ENCODE peak calls at places on chromosomes 4 and X, in eight cellular contexts. Y is IMR-90, W is H1, K is A549, L is WTC11, P is HepG2, D is K562, H is GM12878. O is an unnamed sample.

GRCh38 chrX:48695524-48695875 is 1.0 kb upstream of the SUV39H1 start:
- DNase-seq in Y (peak), W (no peak), K (no peak), L (no peak), P (no peak), D (no peak), H (no peak), O (no peak)

GRCh38 chr4:19577121-19577520 is 674.6 kb upstream of the SLIT2 start:
- DNase-seq in Y (peak), W (no peak), K (no peak), L (no peak), P (no peak), D (no peak), H (no peak), O (no peak)

GRCh38 chr4:118798658-118799057 is 37.3 kb downstream of the SEC24D start:
- DNase-seq in Y (no peak), W (peak), K (no peak), L (peak), P (no peak), D (no peak), H (no peak), O (peak)

GRCh38 chr4:126915999-126916625 is 716.6 kb upstream of the INTU start:
- DNase-seq in Y (no peak), W (no peak), K (no peak), L (no peak), P (no peak), D (no peak), H (no peak), O (no peak)

GRCh38 chr4:159010563-159011260 is 92.2 kb upstream of the RAPGEF2 start:
- DNase-seq in Y (peak), W (no peak), K (peak), L (no peak), P (peak), D (no peak), H (no peak), O (no peak)

GRCh38 chrX:150694738-150695410 is 1.7 kb downstream of the MTMR1 start:
- DNase-seq in Y (no peak), W (no peak), K (no peak), L (no peak), P (no peak), D (peak), H (no peak), O (no peak)

GRCh38 chr4:52103314-52103713 is 52.2 kb downstream of the SPATA18 start:
- DNase-seq in Y (no peak), W (no peak), K (peak), L (no peak), P (no peak), D (no peak), H (no peak), O (peak)

GRCh38 chr4:106092361-106093040 is 197.2 kb downstream of the NPNT start:
- DNase-seq in Y (no peak), W (no peak), K (no peak), L (no peak), P (no peak), D (no peak), H (no peak), O (no peak)

GRCh38 chrX:3788494-3789233 is 75.2 kb upstream of the PRKX start:
- DNase-seq in Y (no peak), W (no peak), K (no peak), L (peak), P (no peak), D (no peak), H (no peak), O (no peak)

GRCh38 chr4:173252024-173252935 is 81.9 kb downstream of the HMGB2 start:
- DNase-seq in Y (peak), W (no peak), K (peak), L (peak), P (peak), D (peak), H (peak), O (no peak)

GRCh38 chr4:143085224-143085623 is 99.5 kb upstream of the USP38 start:
- DNase-seq in Y (peak), W (no peak), K (peak), L (no peak), P (no peak), D (no peak), H (no peak), O (no peak)

GRCh38 chr4:74217365-74217764 is 59.4 kb downstream of the MTHFD2L start:
- DNase-seq in Y (peak), W (no peak), K (no peak), L (no peak), P (no peak), D (no peak), H (no peak), O (no peak)

GRCh38 chrX:9785252-9785943 is 831 bp upstream of the SHROOM2 start:
- DNase-seq in Y (no peak), W (no peak), K (no peak), L (peak), P (no peak), D (no peak), H (no peak), O (peak)

GRCh38 chr4:169099775-169100180 is 89.7 kb upstream of the CBR4 start:
- DNase-seq in Y (peak), W (no peak), K (no peak), L (no peak), P (peak), D (no peak), H (peak), O (no peak)

GRCh38 chr4:176778063-176778462 is 14.7 kb downstream of the VEGFC start:
- DNase-seq in Y (peak), W (no peak), K (peak), L (no peak), P (no peak), D (no peak), H (no peak), O (no peak)

GRCh38 chrX:15785176-15785735 is 5.0 kb upstream of the ZRSR2 start:
- DNase-seq in Y (no peak), W (no peak), K (no peak), L (no peak), P (peak), D (no peak), H (no peak), O (no peak)

GRCh38 chr4:159451006-159451405 is 348.1 kb downstream of the RAPGEF2 start:
- DNase-seq in Y (peak), W (no peak), K (no peak), L (no peak), P (no peak), D (no peak), H (no peak), O (no peak)

GRCh38 chr4:93203708-93204107 is 624.8 kb upstream of the ATOH1 start:
- DNase-seq in Y (peak), W (no peak), K (peak), L (no peak), P (peak), D (no peak), H (no peak), O (no peak)

GRCh38 chr4:70637239-70637920 is 8.8 kb downstream of the ENAM start:
- DNase-seq in Y (peak), W (no peak), K (no peak), L (no peak), P (no peak), D (no peak), H (no peak), O (no peak)

GRCh38 chrX:2423293-2423692 is 77.5 kb downstream of the DHRSX start:
- DNase-seq in Y (peak), W (no peak), K (no peak), L (no peak), P (no peak), D (no peak), H (no peak), O (no peak)

GRCh38 chr4:40953253-40954118 is 203.7 kb downstream of the NSUN7 start:
- DNase-seq in Y (no peak), W (no peak), K (no peak), L (no peak), P (no peak), D (no peak), H (no peak), O (no peak)

GRCh38 chr4:10203851-10204250 is 87.3 kb upstream of the WDR1 start:
- DNase-seq in Y (no peak), W (no peak), K (no peak), L (no peak), P (no peak), D (peak), H (no peak), O (no peak)

GRCh38 chr4:172202480-172203076 is 389.4 kb downstream of the GALNTL6 start:
- DNase-seq in Y (peak), W (no peak), K (peak), L (no peak), P (peak), D (peak), H (no peak), O (peak)

GRCh38 chrX:964831-965416 is 247.5 kb downstream of the CRLF2 start:
- DNase-seq in Y (no peak), W (no peak), K (no peak), L (no peak), P (no peak), D (no peak), H (no peak), O (no peak)

GRCh38 chr4:102299708-102300107 is 45.6 kb downstream of the SLC39A8 start:
- DNase-seq in Y (peak), W (peak), K (peak), L (peak), P (peak), D (peak), H (no peak), O (peak)

GRCh38 chrX:11111947-11112346 is 815 bp downstream of the HCCS start:
- DNase-seq in Y (no peak), W (no peak), K (no peak), L (no peak), P (no peak), D (no peak), H (no peak), O (no peak)

GRCh38 chr4:168666531-168666930 is 169.7 kb downstream of the PALLD start:
- DNase-seq in Y (peak), W (no peak), K (no peak), L (no peak), P (no peak), D (no peak), H (no peak), O (no peak)

GRCh38 chr4:85030156-85030555 is 63.7 kb upstream of the WDFY3 start:
- DNase-seq in Y (no peak), W (no peak), K (no peak), L (no peak), P (no peak), D (no peak), H (no peak), O (no peak)

GRCh38 chr4:85029453-85029852 is 63.0 kb upstream of the WDFY3 start:
- DNase-seq in Y (no peak), W (no peak), K (no peak), L (no peak), P (no peak), D (no peak), H (no peak), O (no peak)

GRCh38 chr4:85024671-85025070 is 58.2 kb upstream of the WDFY3 start:
- DNase-seq in Y (no peak), W (no peak), K (no peak), L (no peak), P (no peak), D (no peak), H (no peak), O (no peak)

GRCh38 chr4:85028910-85029309 is 62.4 kb upstream of the WDFY3 start:
- DNase-seq in Y (peak), W (no peak), K (peak), L (no peak), P (no peak), D (no peak), H (no peak), O (no peak)
- TF ChIP-seq USF2 in Y (no peak), W (no peak), K (no peak), L (no peak), P (no peak), D (no peak), H (no peak), O (no peak)

GRCh38 chr4:57078685-57079521 is 31.3 kb downstream of the IGFBP7 start:
- DNase-seq in Y (no peak), W (no peak), K (peak), L (peak), P (peak), D (no peak), H (no peak), O (no peak)
- TF ChIP-seq USF2 in Y (no peak), W (no peak), K (no peak), L (no peak), P (no peak), D (no peak), H (no peak), O (no peak)

DNA sequence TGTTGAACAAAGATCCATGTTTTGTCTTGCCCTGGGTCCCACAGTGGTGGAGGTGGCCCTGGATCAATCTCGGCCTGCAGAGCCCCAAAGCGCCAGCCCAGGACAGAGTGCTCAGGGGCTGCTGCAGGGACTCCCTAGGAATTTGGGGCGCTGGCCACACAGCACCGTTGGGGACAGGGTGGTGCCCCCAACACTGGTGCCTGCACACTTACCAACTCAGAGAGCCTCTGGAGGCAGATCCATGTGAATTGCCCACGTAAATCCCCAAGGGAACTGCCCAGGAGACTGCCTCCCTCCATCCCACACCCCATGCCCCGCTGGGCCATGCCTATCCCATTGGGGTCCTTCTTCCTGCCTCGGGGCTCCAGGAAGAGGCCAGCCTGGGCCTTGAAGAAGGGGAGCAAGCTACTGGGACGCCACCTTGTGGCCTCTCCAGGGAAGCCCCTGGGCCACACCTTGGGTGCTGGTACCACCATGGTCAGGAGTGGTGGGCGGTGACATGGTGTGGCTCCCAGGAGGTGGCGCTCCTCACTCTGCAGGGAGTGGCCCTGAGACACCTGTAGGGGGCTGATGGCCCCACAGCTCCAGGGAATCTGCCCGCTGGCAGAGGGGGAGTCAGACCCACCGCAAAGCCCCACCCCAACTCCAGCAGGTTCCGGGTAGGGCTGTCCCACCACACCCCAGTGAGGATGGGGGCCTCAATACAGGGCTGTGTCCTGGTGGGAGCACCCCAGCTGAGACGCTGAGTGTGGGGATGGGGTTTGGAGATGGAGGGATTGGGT is 22.8 kb downstream of the CFAP99 start:
- DNase-seq in Y (peak), W (peak), K (peak), L (peak), P (peak), D (peak), H (peak), O (peak)
- TF ChIP-seq USF2 in Y (no peak), W (no peak), K (no peak), L (no peak), P (no peak), D (no peak), H (no peak), O (no peak)

GRCh38 chr4:146275370-146275769 is 61.0 kb downstream of the REELD1 start:
- DNase-seq in Y (no peak), W (no peak), K (no peak), L (no peak), P (no peak), D (no peak), H (no peak), O (no peak)
- TF ChIP-seq USF2 in Y (no peak), W (no peak), K (no peak), L (no peak), P (no peak), D (no peak), H (no peak), O (no peak)

GRCh38 chrX:14554132-14554715 is 24.9 kb downstream of the GLRA2 start:
- DNase-seq in Y (no peak), W (no peak), K (no peak), L (no peak), P (no peak), D (no peak), H (no peak), O (no peak)
- TF ChIP-seq USF2 in Y (no peak), W (no peak), K (no peak), L (no peak), P (no peak), D (no peak), H (no peak), O (no peak)